ENCODE peak calls at places on chromosomes 4 and X, in six cellular contexts. E is amniotic stem cell; L is germinal center; U is activated CD4-positive, alpha-beta T cell treated with anti-CD3 and anti-CD28 coated beads for 4 hours; A is HCT116; M is osteocyte. P is an unnamed sample.

GRCh38 chr4:4838602-4839470 is 20.6 kb upstream of the MSX1 start:
- DNase-seq in U (no peak), A (no peak), L (no peak), E (no peak), M (no peak), P (no peak)

GRCh38 chrX:24774650-24775049 is 80.9 kb downstream of the POLA1 start:
- DNase-seq in L (no peak), U (no peak), E (no peak), A (no peak), M (no peak), P (no peak)

GRCh38 chr4:152535236-152535902 is 523 bp downstream of the FBXW7 start:
- DNase-seq in L (peak), A (no peak), E (no peak), U (peak), M (no peak), P (no peak)

GRCh38 chrX:40579139-40579538 is 1.6 kb upstream of the ATP6AP2 start:
- DNase-seq in E (no peak), A (no peak), M (no peak), U (no peak), L (no peak), P (no peak)

GRCh38 chr4:78688385-78688784 is 87.8 kb upstream of the BMP2K start:
- DNase-seq in A (no peak), E (no peak), L (no peak), M (no peak), U (no peak), P (no peak)

GRCh38 chrX:118745570-118745969 is 18.2 kb downstream of the IL13RA1 start:
- DNase-seq in L (no peak), U (no peak), E (no peak), M (no peak), A (no peak), P (no peak)

GRCh38 chr4:154719087-154719486 is 24.7 kb upstream of the LRAT start:
- DNase-seq in U (no peak), E (no peak), L (no peak), A (peak), M (no peak), P (no peak)

GRCh38 chr4:107744532-107744931 is 24.5 kb upstream of the PAPSS1 start:
- DNase-seq in L (no peak), M (no peak), U (no peak), A (no peak), E (no peak), P (no peak)

GRCh38 chr4:108144451-108144850 is 24.3 kb downstream of the LEF1 start:
- DNase-seq in A (no peak), L (no peak), U (no peak), M (no peak), E (no peak), P (no peak)

GRCh38 chrX:111244238-111244750 is 26.0 kb downstream of the CAPN6 start:
- DNase-seq in A (peak), E (no peak), L (no peak), M (no peak), U (no peak), P (peak)

GRCh38 chrX:56503941-56504673 is 59.3 kb upstream of the UBQLN2 start:
- DNase-seq in E (no peak), A (no peak), L (no peak), M (no peak), U (no peak), P (no peak)

GRCh38 chr4:704198-704891 is 1.3 kb upstream of the PCGF3 start:
- DNase-seq in U (no peak), M (peak), L (no peak), E (no peak), A (no peak), P (no peak)

GRCh38 chrX:113384628-113385027 is 544.0 kb upstream of the AMOT start:
- DNase-seq in A (no peak), U (no peak), L (no peak), M (no peak), E (peak), P (no peak)

GRCh38 chrX:24023972-24024664 is 2.9 kb downstream of the KLHL15 start:
- DNase-seq in U (no peak), A (no peak), L (no peak), E (no peak), M (no peak), P (peak)

GRCh38 chr4:53781614-53782467 is 190.6 kb upstream of the LNX1 start:
- DNase-seq in U (no peak), L (no peak), E (no peak), M (no peak), A (no peak), P (no peak)

GRCh38 chr4:184439856-184440592 is 34.3 kb downstream of the IRF2 start:
- DNase-seq in M (no peak), A (no peak), L (no peak), E (no peak), U (no peak), P (no peak)

GRCh38 chrX:31199051-31199769 is 127.4 kb upstream of the FTHL17 start:
- DNase-seq in M (no peak), L (no peak), U (no peak), E (no peak), A (no peak), P (no peak)

GRCh38 chrX:47637546-47638195 is 7.9 kb upstream of the CFP start:
- DNase-seq in U (peak), L (peak), A (no peak), M (no peak), E (no peak), P (no peak)

GRCh38 chr4:127782275-127783025 is at the start of gene HSPA4L:
- DNase-seq in M (no peak), E (peak), L (peak), U (peak), A (peak), P (peak)

GRCh38 chrX:44344687-44345086 is 1.2 kb upstream of the EFHC2 start:
- DNase-seq in L (no peak), E (no peak), M (no peak), A (no peak), U (no peak), P (no peak)